ENCODE peak calls at places on chromosome 7, in seven cellular contexts. One of them, this sample, is unnamed.

GRCh38 chr7:96320437-96320836 is 1.5 kb downstream of the SLC25A13 start:
- DNase-seq in neural crest cell: no peak
- DNase-seq in keratinocyte: no peak
- DNase-seq in AG09319: no peak
- DNase-seq in nephron progenitor cell: no peak
- DNase-seq in left ventricle myocardium inferior: no peak
- DNase-seq in fibroblast of the aortic adventitia: no peak
- DNase-seq in this sample: peak

GRCh38 chr7:74338366-74339108 is 49.3 kb downstream of the CLIP2 start:
- DNase-seq in fibroblast of the aortic adventitia: no peak
- DNase-seq in keratinocyte: no peak
- DNase-seq in nephron progenitor cell: no peak
- DNase-seq in left ventricle myocardium inferior: no peak
- DNase-seq in AG09319: no peak
- DNase-seq in neural crest cell: no peak
- DNase-seq in this sample: peak

GRCh38 chr7:151755131-151755787 is 121.7 kb downstream of the PRKAG2 start:
- DNase-seq in keratinocyte: no peak
- DNase-seq in left ventricle myocardium inferior: peak
- DNase-seq in fibroblast of the aortic adventitia: peak
- DNase-seq in AG09319: no peak
- DNase-seq in nephron progenitor cell: no peak
- DNase-seq in neural crest cell: no peak
- DNase-seq in this sample: peak

GRCh38 chr7:70432567-70433001 is 699.4 kb upstream of the GALNT17 start:
- DNase-seq in fibroblast of the aortic adventitia: no peak
- DNase-seq in left ventricle myocardium inferior: no peak
- DNase-seq in AG09319: no peak
- DNase-seq in nephron progenitor cell: peak
- DNase-seq in neural crest cell: no peak
- DNase-seq in keratinocyte: no peak
- DNase-seq in this sample: no peak

GRCh38 chr7:145696071-145696470 is 420.5 kb upstream of the CNTNAP2 start:
- DNase-seq in fibroblast of the aortic adventitia: no peak
- DNase-seq in neural crest cell: no peak
- DNase-seq in keratinocyte: no peak
- DNase-seq in AG09319: no peak
- DNase-seq in nephron progenitor cell: no peak
- DNase-seq in left ventricle myocardium inferior: no peak
- DNase-seq in this sample: no peak

GRCh38 chr7:3650844-3651243 is 349.8 kb downstream of the SDK1 start:
- DNase-seq in keratinocyte: no peak
- DNase-seq in AG09319: no peak
- DNase-seq in nephron progenitor cell: no peak
- DNase-seq in neural crest cell: no peak
- DNase-seq in fibroblast of the aortic adventitia: no peak
- DNase-seq in left ventricle myocardium inferior: no peak
- DNase-seq in this sample: no peak

GRCh38 chr7:90446137-90446899 is 23.1 kb upstream of the PTTG1IP2 start:
- DNase-seq in left ventricle myocardium inferior: no peak
- DNase-seq in neural crest cell: no peak
- DNase-seq in nephron progenitor cell: no peak
- DNase-seq in AG09319: no peak
- DNase-seq in fibroblast of the aortic adventitia: no peak
- DNase-seq in keratinocyte: no peak
- DNase-seq in this sample: no peak

GRCh38 chr7:158811461-158811860 is 17.8 kb downstream of the ESYT2 start:
- DNase-seq in left ventricle myocardium inferior: no peak
- DNase-seq in keratinocyte: no peak
- DNase-seq in AG09319: no peak
- DNase-seq in fibroblast of the aortic adventitia: peak
- DNase-seq in nephron progenitor cell: no peak
- DNase-seq in neural crest cell: no peak
- DNase-seq in this sample: peak

GRCh38 chr7:68020102-68020501 is 1023.5 kb downstream of the TYW1 start:
- DNase-seq in keratinocyte: no peak
- DNase-seq in nephron progenitor cell: no peak
- DNase-seq in neural crest cell: no peak
- DNase-seq in AG09319: no peak
- DNase-seq in fibroblast of the aortic adventitia: no peak
- DNase-seq in left ventricle myocardium inferior: no peak
- DNase-seq in this sample: no peak

GRCh38 chr7:123643495-123644428 is 11.9 kb upstream of the LMOD2 start:
- DNase-seq in fibroblast of the aortic adventitia: peak
- DNase-seq in keratinocyte: no peak
- DNase-seq in left ventricle myocardium inferior: no peak
- DNase-seq in AG09319: peak
- DNase-seq in neural crest cell: no peak
- DNase-seq in nephron progenitor cell: peak
- DNase-seq in this sample: no peak

GRCh38 chr7:136868496-136869005 is at the start of gene CHRM2:
- DNase-seq in fibroblast of the aortic adventitia: peak
- DNase-seq in left ventricle myocardium inferior: peak
- DNase-seq in neural crest cell: peak
- DNase-seq in AG09319: peak
- DNase-seq in keratinocyte: no peak
- DNase-seq in nephron progenitor cell: peak
- DNase-seq in this sample: no peak

GRCh38 chr7:110693348-110693747 is 397.6 kb upstream of the LRRN3 start:
- DNase-seq in keratinocyte: no peak
- DNase-seq in nephron progenitor cell: no peak
- DNase-seq in fibroblast of the aortic adventitia: no peak
- DNase-seq in AG09319: no peak
- DNase-seq in neural crest cell: no peak
- DNase-seq in left ventricle myocardium inferior: no peak
- DNase-seq in this sample: no peak

GRCh38 chr7:90931996-90932912 is 332.0 kb upstream of the FZD1 start:
- DNase-seq in fibroblast of the aortic adventitia: no peak
- DNase-seq in nephron progenitor cell: no peak
- DNase-seq in keratinocyte: no peak
- DNase-seq in neural crest cell: no peak
- DNase-seq in left ventricle myocardium inferior: no peak
- DNase-seq in AG09319: no peak
- DNase-seq in this sample: no peak

GRCh38 chr7:17020250-17020649 is 138.5 kb upstream of the AGR3 start:
- DNase-seq in left ventricle myocardium inferior: no peak
- DNase-seq in keratinocyte: no peak
- DNase-seq in neural crest cell: no peak
- DNase-seq in nephron progenitor cell: no peak
- DNase-seq in fibroblast of the aortic adventitia: no peak
- DNase-seq in AG09319: no peak
- DNase-seq in this sample: no peak

GRCh38 chr7:585873-586272 is 66.2 kb upstream of the PDGFA start:
- DNase-seq in keratinocyte: no peak
- DNase-seq in nephron progenitor cell: no peak
- DNase-seq in fibroblast of the aortic adventitia: no peak
- DNase-seq in AG09319: no peak
- DNase-seq in left ventricle myocardium inferior: no peak
- DNase-seq in neural crest cell: no peak
- DNase-seq in this sample: peak

GRCh38 chr7:37683263-37684120 is at the start of gene GPR141:
- DNase-seq in AG09319: no peak
- DNase-seq in neural crest cell: no peak
- DNase-seq in fibroblast of the aortic adventitia: no peak
- DNase-seq in keratinocyte: no peak
- DNase-seq in left ventricle myocardium inferior: no peak
- DNase-seq in nephron progenitor cell: no peak
- DNase-seq in this sample: no peak

GRCh38 chr7:44261239-44261638 is 60.5 kb downstream of the YKT6 start:
- DNase-seq in fibroblast of the aortic adventitia: no peak
- DNase-seq in keratinocyte: no peak
- DNase-seq in AG09319: no peak
- DNase-seq in neural crest cell: no peak
- DNase-seq in left ventricle myocardium inferior: no peak
- DNase-seq in nephron progenitor cell: no peak
- DNase-seq in this sample: peak

GRCh38 chr7:5082806-5083205 is 37.1 kb downstream of the RBAK start:
- DNase-seq in keratinocyte: no peak
- DNase-seq in nephron progenitor cell: no peak
- DNase-seq in left ventricle myocardium inferior: no peak
- DNase-seq in fibroblast of the aortic adventitia: no peak
- DNase-seq in neural crest cell: no peak
- DNase-seq in AG09319: no peak
- DNase-seq in this sample: no peak

GRCh38 chr7:371779-372545 is 82.0 kb downstream of the FOXL3 start:
- DNase-seq in keratinocyte: no peak
- DNase-seq in nephron progenitor cell: no peak
- DNase-seq in neural crest cell: no peak
- DNase-seq in left ventricle myocardium inferior: peak
- DNase-seq in fibroblast of the aortic adventitia: no peak
- DNase-seq in AG09319: no peak
- DNase-seq in this sample: no peak

DNA sequence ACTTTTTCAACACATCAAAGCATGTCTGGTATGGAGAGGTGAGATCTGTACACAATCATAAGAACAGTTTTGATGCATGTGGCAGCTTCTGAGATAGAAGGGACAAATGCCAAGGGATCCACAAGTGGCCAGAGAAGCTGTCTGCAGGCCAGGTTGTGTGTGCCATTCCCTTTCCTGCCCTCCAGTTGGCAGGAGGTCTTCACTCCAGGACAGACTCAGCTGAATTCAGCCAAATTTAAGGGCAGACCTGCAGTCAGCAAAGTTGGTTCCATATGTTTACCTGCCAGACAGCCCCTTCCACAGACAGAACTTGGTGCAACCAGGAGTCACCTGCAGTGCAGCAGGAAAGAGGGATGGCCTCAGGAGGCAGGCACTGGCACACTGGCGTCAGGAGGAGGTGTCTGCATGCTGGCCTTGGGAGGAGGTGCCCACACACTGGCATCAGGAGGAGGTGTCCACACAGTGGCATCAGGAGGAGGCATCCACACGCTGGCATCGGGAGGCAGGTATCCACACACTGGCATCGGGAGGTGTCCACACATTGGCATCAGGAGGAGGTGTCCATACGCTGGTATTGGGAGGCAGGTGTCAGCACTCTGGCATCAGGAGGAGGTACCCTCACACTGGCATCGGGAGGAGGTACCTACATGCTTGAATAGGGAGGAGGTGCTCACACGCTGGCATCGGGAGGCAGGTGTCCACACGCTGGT is 93.1 kb upstream of the IKZF1 start:
- DNase-seq in left ventricle myocardium inferior: no peak
- DNase-seq in nephron progenitor cell: no peak
- DNase-seq in AG09319: no peak
- DNase-seq in fibroblast of the aortic adventitia: no peak
- DNase-seq in neural crest cell: no peak
- DNase-seq in keratinocyte: no peak
- DNase-seq in this sample: no peak
- TF ChIP-seq CTCF in left ventricle myocardium inferior: no peak
- TF ChIP-seq CTCF in nephron progenitor cell: no peak
- TF ChIP-seq CTCF in AG09319: no peak
- TF ChIP-seq CTCF in fibroblast of the aortic adventitia: no peak
- TF ChIP-seq CTCF in neural crest cell: no peak
- TF ChIP-seq CTCF in keratinocyte: no peak
- TF ChIP-seq CTCF in this sample: no peak

GRCh38 chr7:124996778-124997177 is 67.2 kb upstream of the POT1 start:
- DNase-seq in nephron progenitor cell: no peak
- DNase-seq in neural crest cell: no peak
- DNase-seq in AG09319: no peak
- DNase-seq in keratinocyte: no peak
- DNase-seq in fibroblast of the aortic adventitia: peak
- DNase-seq in left ventricle myocardium inferior: no peak
- DNase-seq in this sample: no peak
- TF ChIP-seq CTCF in nephron progenitor cell: no peak
- TF ChIP-seq CTCF in neural crest cell: no peak
- TF ChIP-seq CTCF in AG09319: no peak
- TF ChIP-seq CTCF in keratinocyte: no peak
- TF ChIP-seq CTCF in fibroblast of the aortic adventitia: peak
- TF ChIP-seq CTCF in left ventricle myocardium inferior: peak
- TF ChIP-seq CTCF in this sample: no peak

DNA sequence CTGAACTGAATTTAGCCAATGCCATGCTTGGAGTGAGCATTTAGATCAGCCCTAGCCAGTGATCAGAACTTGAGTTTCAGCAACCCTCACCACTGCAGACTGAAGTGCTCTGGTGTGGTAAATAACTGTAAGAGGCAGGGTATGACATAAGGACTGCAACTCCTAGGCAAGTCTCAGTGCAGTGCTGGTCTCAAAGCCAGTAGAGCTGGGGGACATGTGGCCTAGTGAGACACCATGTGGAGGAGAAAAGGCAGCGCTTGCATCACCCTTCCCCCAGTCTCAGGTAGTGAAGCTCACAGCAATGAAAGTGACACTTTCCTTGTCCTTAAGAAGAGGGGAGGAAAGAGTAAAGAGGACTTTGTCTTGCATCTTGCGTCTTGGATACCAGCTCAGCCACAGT is 386.8 kb upstream of the POT1 start:
- DNase-seq in neural crest cell: no peak
- DNase-seq in left ventricle myocardium inferior: no peak
- DNase-seq in AG09319: no peak
- DNase-seq in fibroblast of the aortic adventitia: no peak
- DNase-seq in nephron progenitor cell: peak
- DNase-seq in keratinocyte: no peak
- DNase-seq in this sample: peak
- TF ChIP-seq CTCF in neural crest cell: peak
- TF ChIP-seq CTCF in left ventricle myocardium inferior: no peak
- TF ChIP-seq CTCF in AG09319: no peak
- TF ChIP-seq CTCF in fibroblast of the aortic adventitia: no peak
- TF ChIP-seq CTCF in nephron progenitor cell: no peak
- TF ChIP-seq CTCF in keratinocyte: peak
- TF ChIP-seq CTCF in this sample: no peak

GRCh38 chr7:150376560-150376959 is 2.6 kb upstream of the ZNF775 start:
- DNase-seq in fibroblast of the aortic adventitia: no peak
- DNase-seq in AG09319: no peak
- DNase-seq in left ventricle myocardium inferior: no peak
- DNase-seq in nephron progenitor cell: no peak
- DNase-seq in keratinocyte: no peak
- DNase-seq in neural crest cell: no peak
- DNase-seq in this sample: no peak

GRCh38 chr7:150379590-150380379 is 655 bp downstream of the ZNF775 start:
- DNase-seq in keratinocyte: no peak
- DNase-seq in nephron progenitor cell: peak
- DNase-seq in AG09319: no peak
- DNase-seq in neural crest cell: peak
- DNase-seq in left ventricle myocardium inferior: no peak
- DNase-seq in fibroblast of the aortic adventitia: no peak
- DNase-seq in this sample: peak

GRCh38 chr7:150377116-150377979 is 1.8 kb upstream of the ZNF775 start:
- DNase-seq in AG09319: no peak
- DNase-seq in left ventricle myocardium inferior: no peak
- DNase-seq in neural crest cell: no peak
- DNase-seq in keratinocyte: no peak
- DNase-seq in fibroblast of the aortic adventitia: no peak
- DNase-seq in nephron progenitor cell: no peak
- DNase-seq in this sample: no peak

GRCh38 chr7:150378853-150379589 is at the start of gene ZNF775:
- DNase-seq in neural crest cell: peak
- DNase-seq in keratinocyte: peak
- DNase-seq in left ventricle myocardium inferior: peak
- DNase-seq in fibroblast of the aortic adventitia: peak
- DNase-seq in nephron progenitor cell: peak
- DNase-seq in AG09319: peak
- DNase-seq in this sample: peak

GRCh38 chr7:150378115-150378852 is 846 bp upstream of the ZNF775 start:
- DNase-seq in AG09319: no peak
- DNase-seq in nephron progenitor cell: peak
- DNase-seq in left ventricle myocardium inferior: peak
- DNase-seq in fibroblast of the aortic adventitia: peak
- DNase-seq in neural crest cell: peak
- DNase-seq in keratinocyte: peak
- DNase-seq in this sample: peak
- TF ChIP-seq CTCF in AG09319: peak
- TF ChIP-seq CTCF in nephron progenitor cell: no peak
- TF ChIP-seq CTCF in left ventricle myocardium inferior: peak
- TF ChIP-seq CTCF in fibroblast of the aortic adventitia: no peak
- TF ChIP-seq CTCF in neural crest cell: peak
- TF ChIP-seq CTCF in keratinocyte: peak
- TF ChIP-seq CTCF in this sample: no peak

This sample was measured in activated CD8-positive, alpha-beta T cell treated with anti-CD3 and anti-CD28 coated beads for 36 hours.